ENCODE peak calls at places on chromosomes 12 and 14, in nine cellular contexts. One of them, this sample, is unnamed.

GRCh38 chr14:100059433-100059781 is 5.8 kb upstream of the EVL start:
- DNase-seq in activated CD4-positive, alpha-beta T cell treated with anti-CD3 and anti-CD28 coated beads, Interleukin-2, amount 50 U/mL, for 4 hours: no peak
- DNase-seq in amygdala: no peak
- DNase-seq in stimulated activated CD4-positive, alpha-beta T cell treated with anti-CD3 and anti-CD28 coated beads, Interleukin-15, amount 100 ng/mL, for 1 hour: no peak
- DNase-seq in substantia nigra: no peak
- DNase-seq in RCC 7860: no peak
- DNase-seq in AG08396: no peak
- DNase-seq in AG20443: no peak
- DNase-seq in stimulated activated CD8-positive, alpha-beta memory T cell treated with anti-CD3 and anti-CD28 coated beads, Interleukin-7, amount 100 ng/mL, for 1 hour: no peak
- DNase-seq in this sample: no peak

GRCh38 chr14:91149462-91149861 is 35.6 kb downstream of the DGLUCY start:
- DNase-seq in stimulated activated CD8-positive, alpha-beta memory T cell treated with anti-CD3 and anti-CD28 coated beads, Interleukin-7, amount 100 ng/mL, for 1 hour: no peak
- DNase-seq in activated CD4-positive, alpha-beta T cell treated with anti-CD3 and anti-CD28 coated beads, Interleukin-2, amount 50 U/mL, for 4 hours: no peak
- DNase-seq in substantia nigra: peak; percentile 56
- DNase-seq in AG20443: peak; percentile 90
- DNase-seq in AG08396: peak; percentile 82
- DNase-seq in amygdala: no peak
- DNase-seq in RCC 7860: peak; percentile 85
- DNase-seq in stimulated activated CD4-positive, alpha-beta T cell treated with anti-CD3 and anti-CD28 coated beads, Interleukin-15, amount 100 ng/mL, for 1 hour: no peak
- DNase-seq in this sample: no peak

GRCh38 chr14:74286736-74287135 is 16.0 kb downstream of the ABCD4 start:
- DNase-seq in stimulated activated CD8-positive, alpha-beta memory T cell treated with anti-CD3 and anti-CD28 coated beads, Interleukin-7, amount 100 ng/mL, for 1 hour: no peak
- DNase-seq in RCC 7860: no peak
- DNase-seq in AG08396: no peak
- DNase-seq in amygdala: no peak
- DNase-seq in AG20443: no peak
- DNase-seq in substantia nigra: no peak
- DNase-seq in stimulated activated CD4-positive, alpha-beta T cell treated with anti-CD3 and anti-CD28 coated beads, Interleukin-15, amount 100 ng/mL, for 1 hour: no peak
- DNase-seq in activated CD4-positive, alpha-beta T cell treated with anti-CD3 and anti-CD28 coated beads, Interleukin-2, amount 50 U/mL, for 4 hours: no peak
- DNase-seq in this sample: no peak

GRCh38 chr12:31783996-31784645 is 55.3 kb upstream of the AMN1 start:
- DNase-seq in amygdala: no peak
- DNase-seq in substantia nigra: no peak
- DNase-seq in stimulated activated CD8-positive, alpha-beta memory T cell treated with anti-CD3 and anti-CD28 coated beads, Interleukin-7, amount 100 ng/mL, for 1 hour: no peak
- DNase-seq in stimulated activated CD4-positive, alpha-beta T cell treated with anti-CD3 and anti-CD28 coated beads, Interleukin-15, amount 100 ng/mL, for 1 hour: no peak
- DNase-seq in AG20443: no peak
- DNase-seq in AG08396: no peak
- DNase-seq in RCC 7860: no peak
- DNase-seq in activated CD4-positive, alpha-beta T cell treated with anti-CD3 and anti-CD28 coated beads, Interleukin-2, amount 50 U/mL, for 4 hours: no peak
- DNase-seq in this sample: no peak

GRCh38 chr14:103762011-103762410 is 46.4 kb downstream of the ZFYVE21 start:
- DNase-seq in stimulated activated CD8-positive, alpha-beta memory T cell treated with anti-CD3 and anti-CD28 coated beads, Interleukin-7, amount 100 ng/mL, for 1 hour: no peak
- DNase-seq in amygdala: no peak
- DNase-seq in AG08396: peak; percentile 49
- DNase-seq in RCC 7860: no peak
- DNase-seq in activated CD4-positive, alpha-beta T cell treated with anti-CD3 and anti-CD28 coated beads, Interleukin-2, amount 50 U/mL, for 4 hours: no peak
- DNase-seq in substantia nigra: no peak
- DNase-seq in AG20443: no peak
- DNase-seq in stimulated activated CD4-positive, alpha-beta T cell treated with anti-CD3 and anti-CD28 coated beads, Interleukin-15, amount 100 ng/mL, for 1 hour: no peak
- DNase-seq in this sample: no peak

GRCh38 chr14:72663076-72663487 is 230.8 kb downstream of the DPF3 start:
- DNase-seq in stimulated activated CD8-positive, alpha-beta memory T cell treated with anti-CD3 and anti-CD28 coated beads, Interleukin-7, amount 100 ng/mL, for 1 hour: no peak
- DNase-seq in substantia nigra: no peak
- DNase-seq in AG08396: no peak
- DNase-seq in amygdala: no peak
- DNase-seq in RCC 7860: no peak
- DNase-seq in AG20443: no peak
- DNase-seq in activated CD4-positive, alpha-beta T cell treated with anti-CD3 and anti-CD28 coated beads, Interleukin-2, amount 50 U/mL, for 4 hours: no peak
- DNase-seq in stimulated activated CD4-positive, alpha-beta T cell treated with anti-CD3 and anti-CD28 coated beads, Interleukin-15, amount 100 ng/mL, for 1 hour: no peak
- DNase-seq in this sample: no peak

GRCh38 chr14:23766737-23767401 is 130.7 kb downstream of the DHRS2 start:
- DNase-seq in amygdala: no peak
- DNase-seq in RCC 7860: no peak
- DNase-seq in AG08396: no peak
- DNase-seq in AG20443: no peak
- DNase-seq in substantia nigra: no peak
- DNase-seq in stimulated activated CD8-positive, alpha-beta memory T cell treated with anti-CD3 and anti-CD28 coated beads, Interleukin-7, amount 100 ng/mL, for 1 hour: no peak
- DNase-seq in activated CD4-positive, alpha-beta T cell treated with anti-CD3 and anti-CD28 coated beads, Interleukin-2, amount 50 U/mL, for 4 hours: no peak
- DNase-seq in stimulated activated CD4-positive, alpha-beta T cell treated with anti-CD3 and anti-CD28 coated beads, Interleukin-15, amount 100 ng/mL, for 1 hour: no peak
- DNase-seq in this sample: no peak

GRCh38 chr12:94277426-94278000 is 129.1 kb downstream of the PLXNC1 start:
- DNase-seq in AG08396: no peak
- DNase-seq in stimulated activated CD8-positive, alpha-beta memory T cell treated with anti-CD3 and anti-CD28 coated beads, Interleukin-7, amount 100 ng/mL, for 1 hour: no peak
- DNase-seq in activated CD4-positive, alpha-beta T cell treated with anti-CD3 and anti-CD28 coated beads, Interleukin-2, amount 50 U/mL, for 4 hours: no peak
- DNase-seq in AG20443: no peak
- DNase-seq in substantia nigra: peak; percentile 13
- DNase-seq in stimulated activated CD4-positive, alpha-beta T cell treated with anti-CD3 and anti-CD28 coated beads, Interleukin-15, amount 100 ng/mL, for 1 hour: no peak
- DNase-seq in RCC 7860: no peak
- DNase-seq in amygdala: no peak
- DNase-seq in this sample: no peak

GRCh38 chr12:26861690-26862089 is 28.7 kb upstream of the ITPR2 start:
- DNase-seq in amygdala: no peak
- DNase-seq in stimulated activated CD8-positive, alpha-beta memory T cell treated with anti-CD3 and anti-CD28 coated beads, Interleukin-7, amount 100 ng/mL, for 1 hour: no peak
- DNase-seq in RCC 7860: no peak
- DNase-seq in activated CD4-positive, alpha-beta T cell treated with anti-CD3 and anti-CD28 coated beads, Interleukin-2, amount 50 U/mL, for 4 hours: no peak
- DNase-seq in AG20443: no peak
- DNase-seq in substantia nigra: no peak
- DNase-seq in stimulated activated CD4-positive, alpha-beta T cell treated with anti-CD3 and anti-CD28 coated beads, Interleukin-15, amount 100 ng/mL, for 1 hour: no peak
- DNase-seq in AG08396: no peak
- DNase-seq in this sample: no peak

GRCh38 chr12:53145383-53145782 is 35.1 kb upstream of the ZNF740 start:
- DNase-seq in stimulated activated CD8-positive, alpha-beta memory T cell treated with anti-CD3 and anti-CD28 coated beads, Interleukin-7, amount 100 ng/mL, for 1 hour: no peak
- DNase-seq in activated CD4-positive, alpha-beta T cell treated with anti-CD3 and anti-CD28 coated beads, Interleukin-2, amount 50 U/mL, for 4 hours: no peak
- DNase-seq in amygdala: no peak
- DNase-seq in substantia nigra: no peak
- DNase-seq in AG20443: no peak
- DNase-seq in stimulated activated CD4-positive, alpha-beta T cell treated with anti-CD3 and anti-CD28 coated beads, Interleukin-15, amount 100 ng/mL, for 1 hour: no peak
- DNase-seq in AG08396: no peak
- DNase-seq in RCC 7860: no peak
- DNase-seq in this sample: no peak

GRCh38 chr12:38956337-38956736 is 50.9 kb upstream of the CPNE8 start:
- DNase-seq in RCC 7860: peak; percentile 74
- DNase-seq in amygdala: no peak
- DNase-seq in AG20443: peak; percentile 9
- DNase-seq in substantia nigra: no peak
- DNase-seq in AG08396: no peak
- DNase-seq in stimulated activated CD4-positive, alpha-beta T cell treated with anti-CD3 and anti-CD28 coated beads, Interleukin-15, amount 100 ng/mL, for 1 hour: no peak
- DNase-seq in stimulated activated CD8-positive, alpha-beta memory T cell treated with anti-CD3 and anti-CD28 coated beads, Interleukin-7, amount 100 ng/mL, for 1 hour: no peak
- DNase-seq in activated CD4-positive, alpha-beta T cell treated with anti-CD3 and anti-CD28 coated beads, Interleukin-2, amount 50 U/mL, for 4 hours: no peak
- DNase-seq in this sample: no peak

GRCh38 chr14:99601301-99601945 is 2.6 kb downstream of the CCDC85C start:
- DNase-seq in amygdala: no peak
- DNase-seq in activated CD4-positive, alpha-beta T cell treated with anti-CD3 and anti-CD28 coated beads, Interleukin-2, amount 50 U/mL, for 4 hours: no peak
- DNase-seq in AG08396: peak; percentile 71
- DNase-seq in stimulated activated CD4-positive, alpha-beta T cell treated with anti-CD3 and anti-CD28 coated beads, Interleukin-15, amount 100 ng/mL, for 1 hour: no peak
- DNase-seq in AG20443: peak; percentile 49
- DNase-seq in stimulated activated CD8-positive, alpha-beta memory T cell treated with anti-CD3 and anti-CD28 coated beads, Interleukin-7, amount 100 ng/mL, for 1 hour: no peak
- DNase-seq in RCC 7860: no peak
- DNase-seq in substantia nigra: peak; percentile 36
- DNase-seq in this sample: no peak

GRCh38 chr12:108657130-108657745 is 23.5 kb upstream of the SELPLG start:
- DNase-seq in AG20443: no peak
- DNase-seq in stimulated activated CD8-positive, alpha-beta memory T cell treated with anti-CD3 and anti-CD28 coated beads, Interleukin-7, amount 100 ng/mL, for 1 hour: no peak
- DNase-seq in stimulated activated CD4-positive, alpha-beta T cell treated with anti-CD3 and anti-CD28 coated beads, Interleukin-15, amount 100 ng/mL, for 1 hour: no peak
- DNase-seq in AG08396: no peak
- DNase-seq in amygdala: no peak
- DNase-seq in RCC 7860: no peak
- DNase-seq in substantia nigra: no peak
- DNase-seq in activated CD4-positive, alpha-beta T cell treated with anti-CD3 and anti-CD28 coated beads, Interleukin-2, amount 50 U/mL, for 4 hours: no peak
- DNase-seq in this sample: no peak

GRCh38 chr12:26822051-26822450 is 10.9 kb downstream of the ITPR2 start:
- DNase-seq in AG20443: no peak
- DNase-seq in activated CD4-positive, alpha-beta T cell treated with anti-CD3 and anti-CD28 coated beads, Interleukin-2, amount 50 U/mL, for 4 hours: no peak
- DNase-seq in stimulated activated CD4-positive, alpha-beta T cell treated with anti-CD3 and anti-CD28 coated beads, Interleukin-15, amount 100 ng/mL, for 1 hour: no peak
- DNase-seq in substantia nigra: no peak
- DNase-seq in RCC 7860: no peak
- DNase-seq in AG08396: no peak
- DNase-seq in amygdala: no peak
- DNase-seq in stimulated activated CD8-positive, alpha-beta memory T cell treated with anti-CD3 and anti-CD28 coated beads, Interleukin-7, amount 100 ng/mL, for 1 hour: no peak
- DNase-seq in this sample: no peak

GRCh38 chr14:100070310-100070709 is 5.1 kb downstream of the EVL start:
- DNase-seq in AG08396: no peak
- DNase-seq in stimulated activated CD4-positive, alpha-beta T cell treated with anti-CD3 and anti-CD28 coated beads, Interleukin-15, amount 100 ng/mL, for 1 hour: no peak
- DNase-seq in RCC 7860: no peak
- DNase-seq in stimulated activated CD8-positive, alpha-beta memory T cell treated with anti-CD3 and anti-CD28 coated beads, Interleukin-7, amount 100 ng/mL, for 1 hour: no peak
- DNase-seq in activated CD4-positive, alpha-beta T cell treated with anti-CD3 and anti-CD28 coated beads, Interleukin-2, amount 50 U/mL, for 4 hours: no peak
- DNase-seq in AG20443: no peak
- DNase-seq in amygdala: no peak
- DNase-seq in substantia nigra: no peak
- DNase-seq in this sample: no peak

GRCh38 chr12:123939716-123940626 is 32.7 kb downstream of the CCDC92 start:
- DNase-seq in stimulated activated CD8-positive, alpha-beta memory T cell treated with anti-CD3 and anti-CD28 coated beads, Interleukin-7, amount 100 ng/mL, for 1 hour: no peak
- DNase-seq in RCC 7860: no peak
- DNase-seq in AG20443: no peak
- DNase-seq in amygdala: no peak
- DNase-seq in AG08396: no peak
- DNase-seq in substantia nigra: no peak
- DNase-seq in activated CD4-positive, alpha-beta T cell treated with anti-CD3 and anti-CD28 coated beads, Interleukin-2, amount 50 U/mL, for 4 hours: no peak
- DNase-seq in stimulated activated CD4-positive, alpha-beta T cell treated with anti-CD3 and anti-CD28 coated beads, Interleukin-15, amount 100 ng/mL, for 1 hour: no peak
- DNase-seq in this sample: no peak

GRCh38 chr12:71691504-71692129 is 5.7 kb downstream of the TMEM19 start:
- DNase-seq in substantia nigra: no peak
- DNase-seq in stimulated activated CD8-positive, alpha-beta memory T cell treated with anti-CD3 and anti-CD28 coated beads, Interleukin-7, amount 100 ng/mL, for 1 hour: no peak
- DNase-seq in AG20443: no peak
- DNase-seq in activated CD4-positive, alpha-beta T cell treated with anti-CD3 and anti-CD28 coated beads, Interleukin-2, amount 50 U/mL, for 4 hours: no peak
- DNase-seq in RCC 7860: no peak
- DNase-seq in AG08396: no peak
- DNase-seq in stimulated activated CD4-positive, alpha-beta T cell treated with anti-CD3 and anti-CD28 coated beads, Interleukin-15, amount 100 ng/mL, for 1 hour: no peak
- DNase-seq in amygdala: no peak
- DNase-seq in this sample: no peak

GRCh38 chr12:124698211-124698997 is 131.0 kb upstream of the NCOR2 start:
- DNase-seq in RCC 7860: no peak
- DNase-seq in stimulated activated CD4-positive, alpha-beta T cell treated with anti-CD3 and anti-CD28 coated beads, Interleukin-15, amount 100 ng/mL, for 1 hour: no peak
- DNase-seq in AG08396: no peak
- DNase-seq in activated CD4-positive, alpha-beta T cell treated with anti-CD3 and anti-CD28 coated beads, Interleukin-2, amount 50 U/mL, for 4 hours: no peak
- DNase-seq in amygdala: no peak
- DNase-seq in AG20443: peak; percentile 63
- DNase-seq in stimulated activated CD8-positive, alpha-beta memory T cell treated with anti-CD3 and anti-CD28 coated beads, Interleukin-7, amount 100 ng/mL, for 1 hour: no peak
- DNase-seq in substantia nigra: no peak
- DNase-seq in this sample: no peak

GRCh38 chr14:65414961-65415589 is 2.5 kb downstream of the FUT8 start:
- DNase-seq in amygdala: no peak
- DNase-seq in stimulated activated CD8-positive, alpha-beta memory T cell treated with anti-CD3 and anti-CD28 coated beads, Interleukin-7, amount 100 ng/mL, for 1 hour: no peak
- DNase-seq in stimulated activated CD4-positive, alpha-beta T cell treated with anti-CD3 and anti-CD28 coated beads, Interleukin-15, amount 100 ng/mL, for 1 hour: no peak
- DNase-seq in RCC 7860: peak; percentile 19
- DNase-seq in activated CD4-positive, alpha-beta T cell treated with anti-CD3 and anti-CD28 coated beads, Interleukin-2, amount 50 U/mL, for 4 hours: peak; percentile 10
- DNase-seq in AG08396: peak; percentile 15
- DNase-seq in AG20443: peak; percentile 24
- DNase-seq in substantia nigra: no peak
- DNase-seq in this sample: no peak

GRCh38 chr12:117686911-117687377 is 281.8 kb downstream of the KSR2 start:
- DNase-seq in stimulated activated CD8-positive, alpha-beta memory T cell treated with anti-CD3 and anti-CD28 coated beads, Interleukin-7, amount 100 ng/mL, for 1 hour: no peak
- DNase-seq in AG20443: peak; percentile 68
- DNase-seq in RCC 7860: peak; percentile 97
- DNase-seq in amygdala: no peak
- DNase-seq in substantia nigra: no peak
- DNase-seq in stimulated activated CD4-positive, alpha-beta T cell treated with anti-CD3 and anti-CD28 coated beads, Interleukin-15, amount 100 ng/mL, for 1 hour: no peak
- DNase-seq in AG08396: peak; percentile 69
- DNase-seq in activated CD4-positive, alpha-beta T cell treated with anti-CD3 and anti-CD28 coated beads, Interleukin-2, amount 50 U/mL, for 4 hours: no peak
- DNase-seq in this sample: no peak

GRCh38 chr12:120928864-120929652 is 24.9 kb upstream of the SPPL3 start:
- DNase-seq in stimulated activated CD4-positive, alpha-beta T cell treated with anti-CD3 and anti-CD28 coated beads, Interleukin-15, amount 100 ng/mL, for 1 hour: no peak
- DNase-seq in RCC 7860: no peak
- DNase-seq in AG20443: no peak
- DNase-seq in activated CD4-positive, alpha-beta T cell treated with anti-CD3 and anti-CD28 coated beads, Interleukin-2, amount 50 U/mL, for 4 hours: no peak
- DNase-seq in substantia nigra: no peak
- DNase-seq in stimulated activated CD8-positive, alpha-beta memory T cell treated with anti-CD3 and anti-CD28 coated beads, Interleukin-7, amount 100 ng/mL, for 1 hour: no peak
- DNase-seq in AG08396: no peak
- DNase-seq in amygdala: no peak
- DNase-seq in this sample: no peak

GRCh38 chr12:29614926-29615325 is 117.4 kb upstream of the OVCH1 start:
- DNase-seq in stimulated activated CD4-positive, alpha-beta T cell treated with anti-CD3 and anti-CD28 coated beads, Interleukin-15, amount 100 ng/mL, for 1 hour: no peak
- DNase-seq in amygdala: no peak
- DNase-seq in activated CD4-positive, alpha-beta T cell treated with anti-CD3 and anti-CD28 coated beads, Interleukin-2, amount 50 U/mL, for 4 hours: no peak
- DNase-seq in stimulated activated CD8-positive, alpha-beta memory T cell treated with anti-CD3 and anti-CD28 coated beads, Interleukin-7, amount 100 ng/mL, for 1 hour: no peak
- DNase-seq in substantia nigra: no peak
- DNase-seq in AG08396: no peak
- DNase-seq in RCC 7860: no peak
- DNase-seq in AG20443: peak; percentile 11
- DNase-seq in this sample: no peak

GRCh38 chr12:51472984-51473383 is 48.4 kb downstream of the SLC4A8 start:
- DNase-seq in stimulated activated CD4-positive, alpha-beta T cell treated with anti-CD3 and anti-CD28 coated beads, Interleukin-15, amount 100 ng/mL, for 1 hour: no peak
- DNase-seq in amygdala: no peak
- DNase-seq in substantia nigra: no peak
- DNase-seq in stimulated activated CD8-positive, alpha-beta memory T cell treated with anti-CD3 and anti-CD28 coated beads, Interleukin-7, amount 100 ng/mL, for 1 hour: no peak
- DNase-seq in activated CD4-positive, alpha-beta T cell treated with anti-CD3 and anti-CD28 coated beads, Interleukin-2, amount 50 U/mL, for 4 hours: no peak
- DNase-seq in AG08396: no peak
- DNase-seq in RCC 7860: no peak
- DNase-seq in AG20443: no peak
- DNase-seq in this sample: no peak

GRCh38 chr12:118436002-118436724 is 59.8 kb downstream of the SUDS3 start:
- DNase-seq in stimulated activated CD4-positive, alpha-beta T cell treated with anti-CD3 and anti-CD28 coated beads, Interleukin-15, amount 100 ng/mL, for 1 hour: no peak
- DNase-seq in AG08396: no peak
- DNase-seq in substantia nigra: no peak
- DNase-seq in RCC 7860: no peak
- DNase-seq in AG20443: no peak
- DNase-seq in activated CD4-positive, alpha-beta T cell treated with anti-CD3 and anti-CD28 coated beads, Interleukin-2, amount 50 U/mL, for 4 hours: no peak
- DNase-seq in stimulated activated CD8-positive, alpha-beta memory T cell treated with anti-CD3 and anti-CD28 coated beads, Interleukin-7, amount 100 ng/mL, for 1 hour: no peak
- DNase-seq in amygdala: no peak
- DNase-seq in this sample: no peak

GRCh38 chr12:52243774-52244614 is 11.0 kb downstream of the KRT7 start:
- DNase-seq in amygdala: peak; percentile 13
- DNase-seq in AG20443: peak; percentile 97
- DNase-seq in activated CD4-positive, alpha-beta T cell treated with anti-CD3 and anti-CD28 coated beads, Interleukin-2, amount 50 U/mL, for 4 hours: peak; percentile 46
- DNase-seq in stimulated activated CD8-positive, alpha-beta memory T cell treated with anti-CD3 and anti-CD28 coated beads, Interleukin-7, amount 100 ng/mL, for 1 hour: peak; percentile 31
- DNase-seq in RCC 7860: peak; percentile 80
- DNase-seq in AG08396: peak; percentile 96
- DNase-seq in substantia nigra: peak; percentile 55
- DNase-seq in stimulated activated CD4-positive, alpha-beta T cell treated with anti-CD3 and anti-CD28 coated beads, Interleukin-15, amount 100 ng/mL, for 1 hour: peak; percentile 50
- DNase-seq in this sample: peak; percentile 41

GRCh38 chr14:34733245-34733644 is 18.9 kb upstream of the CFL2 start:
- DNase-seq in stimulated activated CD8-positive, alpha-beta memory T cell treated with anti-CD3 and anti-CD28 coated beads, Interleukin-7, amount 100 ng/mL, for 1 hour: no peak
- DNase-seq in AG20443: peak; percentile 32
- DNase-seq in RCC 7860: peak; percentile 15
- DNase-seq in stimulated activated CD4-positive, alpha-beta T cell treated with anti-CD3 and anti-CD28 coated beads, Interleukin-15, amount 100 ng/mL, for 1 hour: no peak
- DNase-seq in substantia nigra: no peak
- DNase-seq in amygdala: no peak
- DNase-seq in activated CD4-positive, alpha-beta T cell treated with anti-CD3 and anti-CD28 coated beads, Interleukin-2, amount 50 U/mL, for 4 hours: no peak
- DNase-seq in AG08396: peak; percentile 33
- DNase-seq in this sample: no peak

GRCh38 chr14:50714452-50715073 is 46.5 kb upstream of the SAV1 start:
- DNase-seq in activated CD4-positive, alpha-beta T cell treated with anti-CD3 and anti-CD28 coated beads, Interleukin-2, amount 50 U/mL, for 4 hours: no peak
- DNase-seq in AG20443: peak; percentile 65
- DNase-seq in amygdala: no peak
- DNase-seq in stimulated activated CD4-positive, alpha-beta T cell treated with anti-CD3 and anti-CD28 coated beads, Interleukin-15, amount 100 ng/mL, for 1 hour: no peak
- DNase-seq in substantia nigra: peak; percentile 7
- DNase-seq in RCC 7860: peak; percentile 17
- DNase-seq in AG08396: peak; percentile 58
- DNase-seq in stimulated activated CD8-positive, alpha-beta memory T cell treated with anti-CD3 and anti-CD28 coated beads, Interleukin-7, amount 100 ng/mL, for 1 hour: no peak
- DNase-seq in this sample: no peak

GRCh38 chr14:89217876-89218275 is 199.2 kb downstream of the FOXN3 start:
- DNase-seq in substantia nigra: no peak
- DNase-seq in activated CD4-positive, alpha-beta T cell treated with anti-CD3 and anti-CD28 coated beads, Interleukin-2, amount 50 U/mL, for 4 hours: no peak
- DNase-seq in stimulated activated CD8-positive, alpha-beta memory T cell treated with anti-CD3 and anti-CD28 coated beads, Interleukin-7, amount 100 ng/mL, for 1 hour: no peak
- DNase-seq in AG08396: no peak
- DNase-seq in RCC 7860: no peak
- DNase-seq in stimulated activated CD4-positive, alpha-beta T cell treated with anti-CD3 and anti-CD28 coated beads, Interleukin-15, amount 100 ng/mL, for 1 hour: no peak
- DNase-seq in AG20443: no peak
- DNase-seq in amygdala: no peak
- DNase-seq in this sample: no peak

GRCh38 chr14:34649344-34649743 is 19.4 kb upstream of the SNX6 start:
- DNase-seq in stimulated activated CD8-positive, alpha-beta memory T cell treated with anti-CD3 and anti-CD28 coated beads, Interleukin-7, amount 100 ng/mL, for 1 hour: no peak
- DNase-seq in RCC 7860: peak; percentile 73
- DNase-seq in AG08396: peak; percentile 52
- DNase-seq in stimulated activated CD4-positive, alpha-beta T cell treated with anti-CD3 and anti-CD28 coated beads, Interleukin-15, amount 100 ng/mL, for 1 hour: no peak
- DNase-seq in substantia nigra: no peak
- DNase-seq in amygdala: no peak
- DNase-seq in activated CD4-positive, alpha-beta T cell treated with anti-CD3 and anti-CD28 coated beads, Interleukin-2, amount 50 U/mL, for 4 hours: no peak
- DNase-seq in AG20443: peak; percentile 43
- DNase-seq in this sample: no peak

GRCh38 chr14:55556929-55557623 is 22.9 kb upstream of the KTN1 start:
- DNase-seq in RCC 7860: peak; percentile 90
- DNase-seq in stimulated activated CD8-positive, alpha-beta memory T cell treated with anti-CD3 and anti-CD28 coated beads, Interleukin-7, amount 100 ng/mL, for 1 hour: no peak
- DNase-seq in AG08396: peak; percentile 75
- DNase-seq in activated CD4-positive, alpha-beta T cell treated with anti-CD3 and anti-CD28 coated beads, Interleukin-2, amount 50 U/mL, for 4 hours: no peak
- DNase-seq in AG20443: peak; percentile 82
- DNase-seq in amygdala: peak; percentile 8
- DNase-seq in substantia nigra: peak; percentile 44
- DNase-seq in stimulated activated CD4-positive, alpha-beta T cell treated with anti-CD3 and anti-CD28 coated beads, Interleukin-15, amount 100 ng/mL, for 1 hour: no peak
- DNase-seq in this sample: no peak

GRCh38 chr14:35304812-35305462 is 12.8 kb downstream of the PSMA6 start:
- DNase-seq in amygdala: no peak
- DNase-seq in AG20443: no peak
- DNase-seq in activated CD4-positive, alpha-beta T cell treated with anti-CD3 and anti-CD28 coated beads, Interleukin-2, amount 50 U/mL, for 4 hours: no peak
- DNase-seq in AG08396: no peak
- DNase-seq in substantia nigra: no peak
- DNase-seq in stimulated activated CD8-positive, alpha-beta memory T cell treated with anti-CD3 and anti-CD28 coated beads, Interleukin-7, amount 100 ng/mL, for 1 hour: no peak
- DNase-seq in RCC 7860: no peak
- DNase-seq in stimulated activated CD4-positive, alpha-beta T cell treated with anti-CD3 and anti-CD28 coated beads, Interleukin-15, amount 100 ng/mL, for 1 hour: no peak
- DNase-seq in this sample: no peak

This sample was measured in activated T-helper 9 cell treated with anti-CD3 and anti-CD28 coated beads, Interleukin-2, amount 50 U/mL, for 16 hours.